ENCODE peak calls at places on chromosome 4, in four cellular contexts. V is breast epithelium, G is WTC11, Q is A549. P is an unnamed sample.

GRCh38 chr4:84578540-84579409 is 4.2 kb upstream of the CDS1 start:
- DNase-seq in G (peak), V (no peak), Q (peak), P (peak)

GRCh38 chr4:94271248-94271647 is 63.6 kb downstream of the SMARCAD1 start:
- DNase-seq in G (no peak), V (no peak), Q (no peak), P (no peak)

GRCh38 chr4:165877291-165877690 is 4.3 kb downstream of the TLL1 start:
- DNase-seq in G (no peak), V (no peak), Q (no peak), P (no peak)

GRCh38 chr4:100294356-100294755 is 104.1 kb upstream of the DDIT4L start:
- DNase-seq in Q (no peak), G (no peak), V (no peak), P (no peak)

GRCh38 chr4:136002316-136002715 is 1530.0 kb downstream of the PCDH18 start:
- DNase-seq in V (no peak), G (no peak), Q (no peak), P (no peak)

GRCh38 chr4:165726831-165727230 is 146.2 kb upstream of the TLL1 start:
- DNase-seq in V (no peak), G (no peak), Q (no peak), P (no peak)

GRCh38 chr4:87974856-87975462 is 555 bp upstream of the SPP1 start:
- DNase-seq in Q (peak), V (no peak), G (no peak), P (no peak)

GRCh38 chr4:87011340-87012034 is 76.7 kb downstream of the AFF1 start:
- DNase-seq in V (no peak), G (no peak), Q (peak), P (no peak)

GRCh38 chr4:35556387-35556786 is 687.9 kb downstream of the ARAP2 start:
- DNase-seq in V (no peak), G (no peak), Q (no peak), P (no peak)

GRCh38 chr4:122591196-122591595 is 29.7 kb downstream of the IL21 start:
- DNase-seq in V (no peak), Q (no peak), G (no peak), P (no peak)

GRCh38 chr4:127632420-127633403 is at the start of gene INTU:
- DNase-seq in Q (peak), V (peak), G (peak), P (peak)

GRCh38 chr4:48042979-48043461 is 26.4 kb downstream of the NIPAL1 start:
- DNase-seq in Q (no peak), V (no peak), G (no peak), P (no peak)

GRCh38 chr4:98778206-98778605 is 119.8 kb upstream of the TSPAN5 start:
- DNase-seq in Q (peak), G (no peak), V (no peak), P (peak)

GRCh38 chr4:150999091-150999490 is 16.0 kb downstream of the LRBA start:
- DNase-seq in Q (no peak), V (no peak), G (no peak), P (no peak)
- TF ChIP-seq CTCF in Q (no peak), V (no peak), G (no peak), P (no peak)

DNA sequence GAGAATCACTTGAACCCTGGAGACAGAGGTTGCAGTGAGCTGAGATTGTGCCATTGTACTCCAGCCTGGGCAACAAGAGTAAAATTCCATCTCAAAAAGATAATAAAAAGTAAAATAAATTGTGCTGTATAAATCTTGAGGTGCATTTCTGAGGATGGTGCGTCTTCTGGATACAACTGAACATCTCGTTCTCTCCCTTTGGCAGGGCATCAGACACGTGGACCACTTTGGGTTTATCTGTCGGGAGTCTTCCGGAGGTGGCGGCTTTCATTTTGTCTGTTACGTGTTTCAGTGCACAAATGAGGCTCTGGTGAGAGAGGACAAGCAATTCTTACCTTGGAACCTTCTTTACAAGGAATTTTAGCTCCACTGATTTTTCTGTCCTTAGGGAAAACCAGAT is 60.2 kb downstream of the PTTG2 start:
- DNase-seq in Q (no peak), G (no peak), V (no peak), P (no peak)
- TF ChIP-seq CTCF in Q (no peak), G (no peak), V (no peak), P (no peak)

DNA sequence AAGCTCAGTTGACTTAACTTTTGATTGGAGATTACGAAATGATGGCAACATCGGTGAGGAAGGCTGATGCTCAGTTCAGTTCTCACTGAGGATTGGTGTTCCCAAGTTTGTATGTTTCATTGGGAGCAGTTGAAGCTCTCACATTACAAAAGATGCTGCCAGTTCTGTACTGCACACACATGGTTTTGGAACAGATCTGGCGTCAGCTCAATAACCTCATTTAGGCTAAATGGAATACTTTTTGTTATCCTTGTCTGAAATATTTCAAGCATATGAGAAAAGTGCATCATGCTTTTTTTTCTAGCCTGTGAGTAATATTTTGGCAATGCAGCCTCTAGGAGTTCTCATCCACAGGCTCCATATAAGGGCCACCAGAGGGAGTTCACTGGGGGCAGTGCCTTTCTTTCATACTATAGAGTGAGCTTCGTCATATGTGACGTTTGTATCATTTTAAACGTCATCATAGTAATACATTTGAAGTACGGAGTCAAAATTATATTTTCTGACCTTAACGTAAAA is 4.1 kb downstream of the ENPEP start:
- DNase-seq in G (no peak), Q (no peak), V (no peak), P (no peak)
- TF ChIP-seq CTCF in G (no peak), Q (no peak), V (no peak), P (no peak)

DNA sequence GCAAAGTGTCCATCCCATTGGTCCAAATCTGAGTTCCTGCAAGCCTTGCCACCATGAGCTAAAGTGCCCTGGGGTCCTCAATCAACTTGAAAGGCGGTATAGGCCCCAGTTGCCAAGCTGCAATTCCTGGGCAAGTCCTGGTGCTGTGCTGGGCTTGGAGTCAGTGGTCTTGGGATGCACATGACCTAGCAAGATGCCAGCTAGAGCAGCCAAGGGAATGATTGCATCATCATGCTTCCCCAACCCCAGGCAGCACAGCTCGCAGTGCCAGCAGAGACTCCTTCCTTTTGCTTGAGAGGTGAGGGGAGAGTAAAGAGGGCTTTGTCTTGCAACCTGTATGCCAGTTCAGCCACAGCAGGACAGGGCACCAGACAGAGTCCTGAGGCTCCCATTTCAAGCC is 50.5 kb downstream of the KCNIP4 start:
- DNase-seq in V (no peak), G (no peak), Q (no peak), P (no peak)
- TF ChIP-seq CTCF in V (no peak), G (no peak), Q (no peak), P (no peak)

DNA sequence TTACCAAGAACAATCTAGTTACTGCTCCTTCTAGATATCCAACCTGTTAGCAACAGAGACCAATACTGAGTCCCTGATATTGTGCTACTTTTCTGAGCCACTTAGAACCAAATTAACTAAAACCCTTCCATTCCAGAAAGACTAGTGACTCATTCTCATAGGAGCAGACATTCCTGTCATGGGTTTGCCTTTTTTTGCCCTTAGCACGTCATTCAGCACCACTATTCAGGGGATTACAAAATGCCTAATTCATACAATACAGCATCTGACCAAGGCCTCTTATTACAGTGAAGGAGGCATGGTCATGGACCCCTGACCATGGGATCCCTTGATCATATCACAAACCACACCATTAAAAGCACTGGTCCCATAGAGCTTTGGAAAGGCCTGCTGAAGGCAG is 123.8 kb upstream of the CXCL13 start:
- DNase-seq in Q (no peak), G (no peak), V (no peak), P (no peak)
- TF ChIP-seq CTCF in Q (no peak), G (no peak), V (no peak), P (no peak)

GRCh38 chr4:132614682-132615081 is 534.4 kb upstream of the PCDH10 start:
- DNase-seq in V (no peak), G (no peak), Q (no peak), P (no peak)
- TF ChIP-seq CTCF in V (no peak), G (peak), Q (no peak), P (peak)

GRCh38 chr4:81404294-81404693 is 67.4 kb downstream of the RASGEF1B start:
- DNase-seq in Q (no peak), G (no peak), V (no peak), P (no peak)
- TF ChIP-seq CTCF in Q (no peak), G (no peak), V (no peak), P (peak)

DNA sequence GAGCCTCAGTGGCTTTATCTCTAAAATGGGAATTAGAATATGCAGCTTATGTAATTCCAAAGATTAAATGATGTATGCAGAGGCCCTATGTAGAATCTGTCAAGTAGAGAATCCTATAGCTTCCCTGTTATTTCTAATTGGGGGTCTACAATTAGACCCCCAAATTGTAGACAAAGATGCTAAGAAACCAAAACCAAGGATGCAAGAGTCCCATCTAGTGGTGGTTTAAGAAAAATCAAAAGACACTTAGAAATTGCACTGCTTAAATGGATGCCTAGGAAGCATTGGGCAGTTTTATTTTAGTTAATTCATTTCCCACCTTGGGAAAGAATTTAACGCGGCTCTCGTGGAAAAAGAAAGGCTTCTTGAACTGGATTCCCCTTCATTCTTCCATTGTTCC is 115.2 kb downstream of the GABRA2 start:
- DNase-seq in G (no peak), Q (no peak), V (no peak), P (no peak)
- TF ChIP-seq CTCF in G (no peak), Q (no peak), V (no peak), P (peak)

DNA sequence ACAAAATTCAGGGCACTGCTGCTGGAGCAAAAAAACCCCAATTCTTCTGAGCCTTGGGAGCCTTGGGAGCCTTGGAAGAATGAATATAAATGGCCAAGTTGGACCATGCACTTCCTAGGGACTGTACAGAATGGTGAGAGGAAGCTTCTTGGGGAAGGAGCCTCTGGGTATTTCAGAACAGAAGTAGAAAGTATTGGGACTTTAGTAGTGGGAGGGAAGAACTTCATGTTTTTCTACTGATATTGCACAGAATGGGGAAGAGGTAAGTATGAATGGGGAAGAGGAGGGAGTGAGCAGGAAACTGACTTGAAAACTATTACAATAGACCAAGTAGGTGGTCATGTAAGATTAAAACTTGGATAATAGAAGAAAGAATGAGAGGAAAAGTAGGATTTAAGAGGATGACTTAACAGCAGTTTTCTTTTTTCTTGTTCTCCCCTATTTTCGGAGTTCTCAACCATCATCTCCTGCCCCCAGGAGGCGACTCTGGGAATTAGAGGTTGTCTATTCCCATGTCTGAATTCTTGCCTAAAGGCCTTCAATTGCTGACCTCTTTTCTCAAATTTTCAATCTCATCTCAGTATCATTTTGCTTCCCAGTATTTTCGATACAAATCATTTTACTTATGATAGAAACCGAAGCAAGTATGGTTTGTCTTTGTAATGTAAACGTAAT is 44.5 kb upstream of the TAPT1 start:
- DNase-seq in Q (no peak), V (no peak), G (peak), P (no peak)
- TF ChIP-seq CTCF in Q (no peak), V (no peak), G (peak), P (peak)